ENCODE peak calls at places on chromosomes 2 and 18, in five cellular contexts. Z is sigmoid colon, O is GM12878, A is transverse colon, F is HepG2. N is an unnamed sample.

GRCh38 chr2:219296142-219296541 is 13.1 kb downstream of the PTPRN start:
- DNase-seq in Z (peak; percentile 60), O (no peak), A (no peak), F (no peak), N (peak; percentile 74)

GRCh38 chr2:152413228-152414030 is 78.5 kb downstream of the FMNL2 start:
- DNase-seq in Z (no peak), O (no peak), A (no peak), F (peak; percentile 64), N (no peak)

GRCh38 chr18:52334896-52335295 is 5.1 kb upstream of the DCC start:
- DNase-seq in Z (no peak), O (no peak), A (no peak), F (no peak), N (no peak)

GRCh38 chr2:29295843-29296242 is 180.6 kb downstream of the CLIP4 start:
- DNase-seq in Z (no peak), O (no peak), A (no peak), F (no peak), N (no peak)

GRCh38 chr18:68233043-68233442 is 481.9 kb downstream of the TMX3 start:
- DNase-seq in Z (no peak), O (no peak), A (no peak), F (no peak), N (no peak)

GRCh38 chr2:45173513-45173912 is 164.3 kb upstream of the SIX2 start:
- DNase-seq in Z (no peak), O (no peak), A (no peak), F (no peak), N (no peak)

GRCh38 chr18:77127769-77128671 is 4.6 kb downstream of the MBP start:
- DNase-seq in Z (peak; percentile 73), O (peak; percentile 95), A (peak; percentile 59), F (no peak), N (no peak)

GRCh38 chr2:86037795-86038192 is 67.9 kb downstream of the POLR1A start:
- DNase-seq in Z (no peak), O (no peak), A (no peak), F (no peak), N (peak; percentile 77)

GRCh38 chr2:2769481-2770431 is 438.7 kb upstream of the MYT1L start:
- DNase-seq in Z (peak; percentile 86), O (no peak), A (no peak), F (no peak), N (peak; percentile 71)

GRCh38 chr18:32216390-32216789 is 26.6 kb downstream of the MEP1B start:
- DNase-seq in Z (no peak), O (no peak), A (no peak), F (no peak), N (no peak)

GRCh38 chr2:54859416-54859815 is 136.0 kb downstream of the EML6 start:
- DNase-seq in Z (no peak), O (no peak), A (no peak), F (no peak), N (no peak)

GRCh38 chr2:172783091-172783898 is 47.6 kb downstream of the RAPGEF4 start:
- DNase-seq in Z (no peak), O (no peak), A (no peak), F (peak; percentile 45), N (no peak)

GRCh38 chr18:25055076-25055475 is 296.9 kb downstream of the ZNF521 start:
- DNase-seq in Z (no peak), O (no peak), A (no peak), F (no peak), N (no peak)

GRCh38 chr2:187230088-187230487 is 218.0 kb downstream of the CALCRL start:
- DNase-seq in Z (no peak), O (no peak), A (no peak), F (no peak), N (no peak)

GRCh38 chr2:236164201-236164982 is 3.8 kb downstream of the GBX2 start:
- DNase-seq in Z (peak; percentile 58), O (no peak), A (no peak), F (no peak), N (no peak)

GRCh38 chr2:105683145-105683544 is 61.6 kb upstream of the NCK2 start:
- DNase-seq in Z (no peak), O (no peak), A (no peak), F (no peak), N (no peak)

GRCh38 chr18:67211646-67212045 is 304.9 kb downstream of the DSEL start:
- DNase-seq in Z (no peak), O (no peak), A (no peak), F (no peak), N (no peak)

GRCh38 chr2:172438064-172438421 is 10.7 kb downstream of the ITGA6 start:
- DNase-seq in Z (no peak), O (no peak), A (no peak), F (no peak), N (no peak)

GRCh38 chr18:79888016-79888415 is 63.4 kb downstream of the SLC66A2 start:
- DNase-seq in Z (no peak), O (no peak), A (no peak), F (no peak), N (peak; percentile 70)
- H3K9me3 ChIP-seq in Z (peaks cover 25% of the 10 kb centered on the region), O (peaks cover 11% of the 10 kb centered on the region), A (peaks cover 39% of the 10 kb centered on the region), F (peaks cover 8% of the 10 kb centered on the region), N (peaks cover 60% of the 10 kb centered on the region)

GRCh38 chr2:183610724-183611123 is 486.5 kb downstream of the NUP35 start:
- DNase-seq in Z (no peak), O (no peak), A (no peak), F (no peak), N (no peak)

DNA sequence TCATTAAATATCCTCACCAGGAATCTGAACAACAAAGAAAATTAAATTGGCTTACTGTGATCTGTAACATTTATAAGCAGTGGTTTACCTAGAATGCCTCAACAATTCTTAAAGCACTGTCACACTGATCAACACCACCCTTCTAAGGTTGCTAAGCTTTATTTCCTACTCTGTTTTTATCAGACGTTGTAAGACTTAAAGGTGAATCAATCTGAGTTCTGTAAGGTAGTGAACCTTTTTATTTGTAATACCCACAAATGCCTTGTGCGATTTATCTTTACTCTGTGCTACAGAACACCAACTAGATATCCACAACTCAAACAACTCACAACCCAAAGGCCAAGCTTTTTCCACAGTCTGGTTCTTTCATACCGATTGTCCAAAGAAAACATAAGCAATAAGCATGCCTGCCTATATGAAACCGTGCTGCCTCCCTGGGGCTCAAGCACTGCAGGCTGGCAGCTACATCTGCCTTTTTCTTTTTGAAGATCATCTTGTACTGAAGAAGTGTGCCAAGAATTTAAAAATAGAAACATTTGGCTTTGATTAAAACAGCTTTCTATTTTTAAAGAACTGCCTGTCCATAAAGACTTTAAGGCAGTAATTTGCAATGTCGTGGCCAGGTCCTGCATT is 490.7 kb downstream of the NUP35 start:
- DNase-seq in Z (peak; percentile 53), O (no peak), A (no peak), F (no peak), N (no peak)
- TF ChIP-seq POLR2AphosphoS5 in Z (no peak), O (no peak), A (no peak), F (no peak), N (no peak)

DNA sequence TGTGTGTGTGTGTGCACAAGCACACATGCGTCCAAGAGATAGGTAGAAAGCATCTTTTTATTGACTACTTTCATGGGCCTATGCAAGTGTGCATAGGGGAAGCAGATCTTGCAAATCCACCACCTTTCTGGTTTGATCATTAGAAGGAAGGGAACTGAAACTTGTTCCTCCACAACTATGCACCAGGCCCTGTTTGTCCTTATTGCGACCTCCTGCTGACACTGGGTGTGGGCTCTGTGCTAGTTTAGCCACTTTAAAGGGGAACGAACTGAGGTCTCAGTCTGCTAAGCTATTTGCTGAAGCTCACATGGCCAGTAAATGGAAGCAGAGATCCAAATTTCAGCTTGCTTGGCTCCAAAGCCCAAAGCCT is 32.1 kb upstream of the INSIG2 start:
- DNase-seq in Z (no peak), O (peak; percentile 86), A (peak; percentile 10), F (no peak), N (no peak)
- H3K4me3 ChIP-seq in Z (no peak overlapping the region), O (peak overlapping the region; percentile 56), A (no peak overlapping the region), F (no peak overlapping the region), N (no peak overlapping the region)

GRCh38 chr2:176121377-176122111 is 975 bp upstream of the HOXD9 start:
- DNase-seq in Z (peak; percentile 40), O (no peak), A (no peak), F (no peak), N (no peak)

GRCh38 chr2:176118606-176119370 is 2.2 kb downstream of the HOXD10 start:
- DNase-seq in Z (no peak), O (no peak), A (peak; percentile 68), F (peak; percentile 54), N (no peak)

GRCh38 chr2:176122266-176122632 is 270 bp upstream of the HOXD9 start:
- DNase-seq in Z (no peak), O (no peak), A (no peak), F (no peak), N (peak; percentile 75)

GRCh38 chr2:176122633-176123482 is at the start of gene HOXD9:
- DNase-seq in Z (peak; percentile 87), O (no peak), A (peak; percentile 74), F (no peak), N (peak; percentile 88)

GRCh38 chr2:176120369-176121307 is 1.9 kb upstream of the HOXD9 start:
- DNase-seq in Z (no peak), O (no peak), A (no peak), F (no peak), N (no peak)
- H3K9me3 ChIP-seq in Z (no peaks in the 10 kb centered on the region), O (peaks cover 1% of the 10 kb centered on the region), A (no peaks in the 10 kb centered on the region), F (no peaks in the 10 kb centered on the region), N (peaks cover 11% of the 10 kb centered on the region)

GRCh38 chr2:189579585-189579984 is 1.0 kb downstream of the SLC40A1 start:
- DNase-seq in Z (no peak), O (no peak), A (no peak), F (no peak), N (no peak)
- TF ChIP-seq POLR2AphosphoS5 in Z (peak; percentile 10), O (no peak), A (peak; percentile 62), F (no peak), N (no peak)

N was measured in spleen.